ENCODE peak calls at places on chromosomes 1 and 21, in ten cellular contexts. F, S, X, P, E, C, Q, W, D and G are unnamed samples.

GRCh38 chr1:171858701-171859100 is 17.4 kb downstream of the DNM3 start:
- DNase-seq in W (no peak), S (no peak), X (no peak), Q (no peak), P (no peak), D (no peak), E (no peak), C (no peak), F (no peak), G (no peak)

GRCh38 chr1:94276900-94277581 is 39.7 kb upstream of the ARHGAP29 start:
- DNase-seq in F (no peak), C (no peak), S (no peak), X (no peak), E (no peak), W (no peak), P (no peak), Q (no peak), D (no peak), G (no peak)

GRCh38 chr1:209686319-209686718 is 11.1 kb downstream of the G0S2 start:
- DNase-seq in W (no peak), S (no peak), E (no peak), C (no peak), D (no peak), Q (no peak), X (no peak), P (no peak), F (no peak), G (no peak)

GRCh38 chr1:181090653-181091126 is 2.2 kb downstream of the IER5 start:
- DNase-seq in X (no peak), F (no peak), C (no peak), P (no peak), S (no peak), E (no peak), D (no peak), Q (peak), W (no peak), G (no peak)

GRCh38 chr1:228842094-228842775 is 107.0 kb downstream of the RHOU start:
- DNase-seq in W (no peak), D (no peak), X (no peak), E (no peak), S (no peak), Q (peak), C (no peak), F (peak), P (peak), G (no peak)

GRCh38 chr1:244368279-244368678 is 83.4 kb downstream of the ADSS2 start:
- DNase-seq in D (no peak), E (no peak), C (no peak), P (no peak), F (no peak), Q (no peak), W (no peak), X (no peak), S (no peak), G (no peak)

GRCh38 chr1:81834921-81835698 is 34.4 kb downstream of the ADGRL2 start:
- DNase-seq in W (no peak), Q (no peak), S (peak), C (no peak), E (no peak), D (no peak), P (no peak), F (no peak), X (no peak), G (no peak)

GRCh38 chr1:54399765-54400164 is 6.4 kb downstream of the SSBP3 start:
- DNase-seq in C (no peak), D (no peak), F (no peak), P (no peak), X (no peak), Q (no peak), W (no peak), E (no peak), S (no peak), G (no peak)

GRCh38 chr1:212101735-212102134 is 66.2 kb downstream of the DTL start:
- DNase-seq in X (no peak), P (no peak), S (no peak), W (no peak), Q (no peak), D (no peak), E (no peak), C (no peak), F (no peak), G (no peak)

GRCh38 chr1:6601865-6602668 is 602 bp downstream of the KLHL21 start:
- DNase-seq in D (no peak), X (no peak), E (peak), W (peak), P (peak), C (no peak), S (no peak), Q (no peak), F (no peak), G (no peak)

GRCh38 chr1:6241107-6241886 is 2.7 kb upstream of the HES3 start:
- DNase-seq in C (no peak), W (no peak), P (no peak), D (no peak), S (no peak), X (no peak), E (no peak), F (no peak), Q (no peak), G (no peak)

GRCh38 chr1:225500589-225501192 is 72.9 kb upstream of the LBR start:
- DNase-seq in S (no peak), C (no peak), D (no peak), P (no peak), Q (no peak), E (no peak), X (no peak), F (no peak), W (no peak), G (no peak)
- H3K4me3 ChIP-seq in S (no peak), C (no peak), D (no peak), P (no peak), Q (no peak), E (no peak), X (no peak), F (no peak), W (no peak), G (no peak)

DNA sequence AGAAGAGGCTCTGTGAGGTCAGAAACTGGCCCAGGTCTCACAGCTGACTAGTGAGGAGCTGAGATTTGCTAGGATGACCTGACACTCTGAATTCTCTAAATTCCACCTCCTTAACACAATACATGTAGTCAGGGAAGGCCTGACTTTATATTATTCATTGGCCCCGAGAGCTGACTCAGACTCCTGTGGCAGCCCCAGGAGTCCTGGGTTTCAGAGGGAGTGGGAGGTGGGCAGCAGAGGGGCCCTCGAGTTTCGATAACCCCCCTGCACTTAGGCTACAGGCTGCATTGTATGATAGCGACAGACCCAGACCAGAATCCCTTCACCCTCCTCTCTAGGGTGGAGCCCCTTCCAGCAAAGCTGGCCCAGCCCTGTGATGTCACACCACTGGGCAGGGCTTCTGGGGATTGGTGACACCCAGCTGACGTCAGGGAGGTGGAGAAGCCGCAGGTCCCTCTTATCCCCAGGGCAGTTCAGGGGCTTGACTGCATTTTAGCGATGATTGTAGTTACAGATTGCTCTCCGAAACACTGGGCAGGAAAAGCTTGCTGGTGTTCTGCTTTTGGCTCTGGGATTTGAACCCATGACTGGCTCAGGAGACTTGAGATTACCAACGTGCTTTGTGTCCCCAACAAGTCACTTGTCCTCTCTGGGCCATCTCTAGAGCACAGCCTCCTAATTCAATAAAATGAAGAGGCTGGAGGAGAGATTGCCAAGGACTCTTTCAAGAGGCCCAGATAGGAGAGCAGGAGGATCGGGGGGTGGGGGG is 17.0 kb upstream of the GPR37L1 start:
- DNase-seq in Q (peak), E (peak), C (no peak), P (no peak), D (peak), F (peak), X (no peak), S (no peak), W (no peak), G (no peak)
- TF ChIP-seq POLR2AphosphoS5 in Q (no peak), E (no peak), C (no peak), P (no peak), D (no peak), F (peak), X (no peak), S (no peak), W (no peak), G (no peak)

DNA sequence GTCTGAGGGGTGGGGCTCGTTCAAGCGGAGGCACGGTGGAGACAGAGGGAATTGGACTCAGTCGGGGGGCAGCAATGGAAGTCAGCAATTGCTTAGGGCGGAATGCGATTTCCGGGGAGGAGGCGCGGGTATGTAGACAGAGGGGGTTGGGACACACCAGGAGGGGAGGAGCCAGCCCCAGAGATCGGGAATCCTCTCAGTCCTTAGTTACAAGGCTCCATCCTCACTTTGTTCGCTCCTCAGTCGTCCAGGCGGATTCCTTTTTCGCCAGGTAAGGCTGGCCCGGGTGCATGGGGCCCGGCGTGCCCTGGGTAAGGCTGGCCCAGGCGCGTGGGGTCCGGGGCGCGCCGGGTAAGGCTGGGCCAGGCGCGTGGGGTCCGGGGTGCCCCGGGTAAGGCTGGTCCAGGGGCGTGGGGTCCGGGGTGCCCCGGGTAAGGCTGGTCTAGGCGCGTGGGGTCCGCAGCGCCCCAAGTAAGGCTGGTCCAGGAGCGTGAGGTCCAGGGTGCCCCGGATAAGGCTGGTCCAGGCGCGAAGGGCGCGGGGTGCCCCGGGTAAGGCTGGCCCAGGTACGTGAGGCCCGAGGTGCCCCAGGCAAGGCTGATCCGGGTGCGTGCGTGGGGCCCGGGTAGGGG is at the start of gene L1TD1:
- DNase-seq in S (no peak), D (peak), P (peak), X (no peak), W (peak), E (no peak), Q (no peak), F (no peak), C (no peak), G (peak)
- H3K4me3 ChIP-seq in S (no peak), D (peak), P (no peak), X (no peak), W (peak), E (peak), Q (no peak), F (no peak), C (peak), G (peak)

GRCh38 chr1:27632387-27633297 is 2.3 kb downstream of the FGR start:
- DNase-seq in D (no peak), X (peak), C (no peak), E (no peak), Q (no peak), F (no peak), P (no peak), S (no peak), W (peak), G (no peak)
- TF ChIP-seq POLR2AphosphoS5 in D (no peak), X (peak), C (no peak), E (no peak), Q (no peak), F (no peak), P (no peak), S (no peak), W (peak), G (no peak)

GRCh38 chr21:25572895-25573310 is 34.4 kb downstream of the MRPL39 start:
- DNase-seq in E (no peak), X (peak), Q (no peak), P (no peak), W (no peak), D (no peak), C (no peak), S (no peak), F (no peak), G (no peak)
- H3K4me3 ChIP-seq in E (no peak), X (peak), Q (no peak), P (no peak), W (no peak), D (no peak), C (no peak), S (no peak), F (no peak), G (no peak)